ENCODE peak calls at places on chromosomes 4 and X, in six cellular contexts. E is ovary, J is stomach, Q is esophagus squamous epithelium, I is prostate gland, W is IMR-90. Y is an unnamed sample.

GRCh38 chr4:182449186-182449880 is 206.1 kb downstream of the TENM3 start:
- DNase-seq in E (no peak), J (no peak), Q (no peak), I (peak; percentile 42), W (peak; percentile 49), Y (no peak)

GRCh38 chr4:182090186-182090585 is 153.0 kb upstream of the TENM3 start:
- DNase-seq in E (no peak), J (no peak), Q (no peak), I (no peak), W (no peak), Y (no peak)

GRCh38 chr4:20333141-20333690 is 81.5 kb downstream of the SLIT2 start:
- DNase-seq in E (no peak), J (no peak), Q (no peak), I (no peak), W (no peak), Y (no peak)

GRCh38 chr4:10108818-10109783 is 7.5 kb downstream of the WDR1 start:
- DNase-seq in E (no peak), J (no peak), Q (no peak), I (no peak), W (peak; percentile 55), Y (no peak)

GRCh38 chr4:53019485-53020382 is 157.6 kb downstream of the RASL11B start:
- DNase-seq in E (no peak), J (no peak), Q (no peak), I (no peak), W (peak; percentile 71), Y (no peak)

GRCh38 chrX:51894697-51895336 is 1.4 kb downstream of the MAGED1 start:
- DNase-seq in E (peak; percentile 68), J (no peak), Q (no peak), I (no peak), W (peak; percentile 31), Y (no peak)

GRCh38 chr4:116055857-116056827 is 942.7 kb upstream of the NDST4 start:
- DNase-seq in E (no peak), J (no peak), Q (no peak), I (no peak), W (no peak), Y (no peak)

GRCh38 chr4:94208268-94208667 is 603 bp downstream of the SMARCAD1 start:
- DNase-seq in E (no peak), J (no peak), Q (no peak), I (no peak), W (no peak), Y (no peak)

GRCh38 chrX:71671043-71671829 is 3.9 kb downstream of the LOC101059915 start:
- DNase-seq in E (no peak), J (no peak), Q (no peak), I (no peak), W (no peak), Y (peak; percentile 51)

GRCh38 chrX:10101269-10101668 is 55.5 kb upstream of the CLCN4 start:
- DNase-seq in E (no peak), J (no peak), Q (no peak), I (peak; percentile 36), W (peak; percentile 40), Y (peak; percentile 31)

GRCh38 chr4:127210877-127211276 is 421.9 kb upstream of the INTU start:
- DNase-seq in E (peak; percentile 49), J (no peak), Q (no peak), I (no peak), W (no peak), Y (no peak)
- H3K27ac ChIP-seq in E (peak overlapping the region; percentile 11), J (peak overlapping the region; percentile 39), Q (no peak overlapping the region), I (no peak overlapping the region), W (no peak overlapping the region), Y (no peak overlapping the region)

GRCh38 chrX:77639820-77640219 is 146.2 kb downstream of the ATRX start:
- DNase-seq in E (no peak), J (no peak), Q (no peak), I (no peak), W (no peak), Y (no peak)

GRCh38 chrX:77638397-77638796 is 147.6 kb downstream of the ATRX start:
- DNase-seq in E (no peak), J (no peak), Q (no peak), I (no peak), W (no peak), Y (no peak)

GRCh38 chrX:77640702-77641101 is 145.3 kb downstream of the ATRX start:
- DNase-seq in E (no peak), J (no peak), Q (no peak), I (no peak), W (no peak), Y (no peak)

GRCh38 chrX:77635372-77635771 is 150.6 kb downstream of the ATRX start:
- DNase-seq in E (no peak), J (no peak), Q (no peak), I (no peak), W (no peak), Y (no peak)
- TF ChIP-seq POLR2A in E (no peak), J (no peak), Q (no peak), I (no peak), W (no peak), Y (no peak)

DNA sequence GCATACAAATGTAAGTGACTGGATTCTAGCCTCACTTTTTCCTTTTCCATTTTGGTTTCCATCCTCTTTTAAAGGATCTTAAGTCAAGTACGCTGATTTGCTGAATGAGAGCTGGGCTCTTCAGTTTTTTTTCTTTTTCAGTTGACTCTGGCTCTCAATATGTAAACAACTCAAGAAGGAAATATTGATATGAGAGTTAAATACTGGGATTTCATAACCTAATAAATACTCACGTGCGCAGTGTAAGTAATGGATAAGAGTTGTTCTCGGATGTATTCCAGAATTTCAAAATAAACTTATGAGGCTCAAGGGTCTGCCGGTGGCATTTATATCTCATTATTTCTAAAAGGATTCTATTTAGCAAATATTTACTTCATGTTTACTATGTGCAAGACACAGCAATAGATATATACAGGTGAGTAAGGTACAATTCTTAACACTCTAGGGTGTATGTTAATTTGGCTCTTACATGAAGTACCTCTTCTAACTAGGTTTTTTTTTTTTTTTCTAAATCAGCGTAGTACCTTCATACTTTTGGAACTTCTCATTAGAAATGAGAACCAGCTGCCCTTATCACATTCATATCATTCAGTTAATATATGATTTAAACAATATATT is 11.0 kb upstream of the MAGEB10 start:
- DNase-seq in E (no peak), J (no peak), Q (no peak), I (no peak), W (no peak), Y (no peak)
- H3K4me3 ChIP-seq in E (no peak overlapping the region), J (no peak overlapping the region), Q (no peak overlapping the region), I (no peak overlapping the region), W (no peak overlapping the region), Y (no peak overlapping the region)

GRCh38 chr4:76694056-76694455 is 203.9 kb downstream of the SOWAHB start:
- DNase-seq in E (no peak), J (no peak), Q (no peak), I (no peak), W (no peak), Y (no peak)

GRCh38 chr4:76698141-76698540 is 199.8 kb downstream of the SOWAHB start:
- DNase-seq in E (no peak), J (no peak), Q (no peak), I (no peak), W (no peak), Y (no peak)

GRCh38 chr4:76697129-76697803 is 200.7 kb downstream of the SOWAHB start:
- DNase-seq in E (no peak), J (no peak), Q (no peak), I (no peak), W (no peak), Y (no peak)

GRCh38 chr4:76692761-76693160 is 205.2 kb downstream of the SOWAHB start:
- DNase-seq in E (no peak), J (no peak), Q (no peak), I (no peak), W (no peak), Y (no peak)

DNA sequence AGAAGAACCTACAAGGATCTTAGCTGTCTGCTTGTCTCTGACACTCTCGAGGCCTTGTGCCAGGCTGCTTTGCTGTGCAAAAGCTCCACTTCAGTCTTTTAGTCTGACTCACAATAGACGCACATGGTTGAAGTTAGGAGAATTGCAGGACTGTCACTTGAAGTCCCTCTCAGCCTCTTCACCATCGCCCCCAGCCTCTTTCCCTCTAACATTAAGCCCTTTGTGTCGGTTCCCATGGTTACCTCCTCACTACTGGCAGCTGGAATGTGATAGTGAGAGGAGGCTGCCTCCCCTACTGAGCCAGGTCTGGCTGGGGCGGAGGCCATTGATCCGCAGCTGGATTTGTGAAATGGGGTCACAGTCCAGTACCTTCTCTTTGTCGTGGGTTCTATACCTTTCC is 201.8 kb downstream of the SOWAHB start:
- DNase-seq in E (no peak), J (no peak), Q (no peak), I (no peak), W (peak; percentile 69), Y (no peak)
- H3K27ac ChIP-seq in E (no peak overlapping the region), J (peak overlapping the region; percentile 30), Q (peak overlapping the region; percentile 21), I (no peak overlapping the region), W (peak overlapping the region; percentile 32), Y (no peak overlapping the region)

GRCh38 chrX:118495958-118496762 is 545 bp downstream of the DOCK11 start:
- DNase-seq in E (peak; percentile 38), J (peak; percentile 63), Q (peak; percentile 32), I (peak; percentile 10), W (no peak), Y (peak; percentile 95)
- TF ChIP-seq POLR2A in E (no peak), J (no peak), Q (peak; percentile 58), I (no peak), W (no peak), Y (peak; percentile 34)

DNA sequence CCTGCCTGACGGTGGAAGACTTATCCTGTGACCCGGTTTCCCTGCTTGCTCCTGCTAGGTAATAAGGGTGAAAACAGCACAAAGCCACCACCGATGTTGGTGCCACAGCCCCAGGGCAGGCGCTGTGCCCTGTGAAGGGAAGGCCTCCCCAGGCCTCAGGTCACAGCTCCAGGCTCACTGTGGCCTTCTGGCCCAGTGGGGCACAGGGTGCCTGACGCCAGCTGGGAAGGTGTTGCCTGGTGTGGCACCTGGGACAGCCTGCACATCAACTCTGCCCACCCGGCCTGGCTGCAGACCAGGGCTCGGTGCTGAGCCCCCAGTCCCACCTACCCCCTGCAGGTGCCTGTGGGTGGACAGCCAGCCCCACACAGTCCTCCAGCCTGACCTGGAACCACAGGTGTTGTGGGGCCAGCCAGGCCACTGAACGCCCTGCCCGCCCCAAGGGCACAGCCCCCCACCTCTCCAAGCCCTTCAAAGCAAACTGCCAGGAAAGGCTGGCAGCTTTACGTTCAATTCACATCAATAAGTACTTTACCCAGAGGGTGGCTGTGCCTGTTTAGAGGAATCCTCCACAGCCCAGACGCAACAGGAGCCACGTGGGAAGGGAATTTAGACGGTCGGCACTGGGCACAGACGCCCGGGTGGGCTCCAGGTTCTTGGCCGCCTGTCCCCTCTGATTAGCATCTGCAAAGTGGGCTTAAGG is 54.3 kb downstream of the ZFYVE28 start:
- DNase-seq in E (no peak), J (no peak), Q (no peak), I (no peak), W (no peak), Y (no peak)
- H3K4me3 ChIP-seq in E (peak overlapping the region; percentile 49), J (peak overlapping the region; percentile 52), Q (peak overlapping the region; percentile 70), I (peak overlapping the region; percentile 37), W (peak overlapping the region; percentile 40), Y (peak overlapping the region; percentile 47)

GRCh38 chrX:136190038-136190437 is 42.7 kb downstream of the FHL1 start:
- DNase-seq in E (no peak), J (no peak), Q (no peak), I (no peak), W (no peak), Y (no peak)
- H3K27ac ChIP-seq in E (no peak overlapping the region), J (peak overlapping the region; percentile 78), Q (peak overlapping the region; percentile 71), I (no peak overlapping the region), W (no peak overlapping the region), Y (peak overlapping the region; percentile 46)

GRCh38 chrX:155070975-155071693 is at the start of the genes BRCC3, CMC4 and MTCP1:
- DNase-seq in E (peak; percentile 85), J (peak; percentile 85), Q (peak; percentile 38), I (peak; percentile 73), W (peak; percentile 79), Y (peak; percentile 96)
- TF ChIP-seq POLR2A in E (peak; percentile 31), J (peak; percentile 35), Q (peak; percentile 69), I (peak; percentile 65), W (peak; percentile 86), Y (no peak)